ENCODE peak calls at places on chromosomes 2 and 18, in four cellular contexts. O is HTR-8/SVneo, P is HCT116, F is NCI-H510A treated with DMSO at 0.1 percent for 48 hours. X is an unnamed sample.

GRCh38 chr2:238703436-238703835 is 144.4 kb upstream of the TWIST2 start:
- DNase-seq in F (no peak), O (no peak), P (no peak), X (no peak)

GRCh38 chr2:126719191-126720030 is 63.5 kb downstream of the GYPC start:
- DNase-seq in P (no peak), F (no peak), O (no peak), X (no peak)

GRCh38 chr18:26549486-26550435 is 1.4 kb upstream of the KCTD1 start:
- DNase-seq in P (peak; percentile 53), O (peak; percentile 43), F (no peak), X (no peak)

GRCh38 chr18:76721207-76721996 is 101.0 kb upstream of the ZNF236 start:
- DNase-seq in O (no peak), P (no peak), F (no peak), X (no peak)

GRCh38 chr2:174336403-174337336 is 1.9 kb downstream of the SP9 start:
- DNase-seq in O (peak; percentile 47), P (peak; percentile 48), F (peak; percentile 96), X (no peak)

GRCh38 chr18:35522130-35522959 is 24.6 kb upstream of the INO80C start:
- DNase-seq in F (peak; percentile 95), O (no peak), P (no peak), X (no peak)

GRCh38 chr18:79578396-79579260 is 101.0 kb upstream of the CTDP1 start:
- DNase-seq in F (no peak), P (no peak), O (no peak), X (no peak)

GRCh38 chr18:22363867-22364463 is 53.8 kb downstream of the CTAGE1 start:
- DNase-seq in O (no peak), F (no peak), P (no peak), X (no peak)

GRCh38 chr2:46887028-46887885 is 28.3 kb downstream of the MCFD2 start:
- DNase-seq in F (no peak), P (no peak), O (peak; percentile 57), X (no peak)

GRCh38 chr18:5584751-5585417 is 41.1 kb upstream of the EPB41L3 start:
- DNase-seq in F (no peak), P (no peak), O (peak; percentile 12), X (peak; percentile 72)

X was measured in retinal pigment epithelial cell.